ENCODE peak calls at places on chromosome 15, in eight cellular contexts. Z, A, V, I, U, X, Y and C are unnamed samples.

GRCh38 chr15:51770902-51771301 is 19.5 kb downstream of the TMOD2 start:
- DNase-seq in Z (no peak), A (no peak), V (no peak), I (no peak), U (no peak), X (no peak), Y (no peak), C (no peak)

GRCh38 chr15:69583627-69584026 is 131.0 kb downstream of the RPLP1 start:
- DNase-seq in Z (no peak), A (no peak), V (no peak), I (no peak), U (no peak), X (no peak), Y (no peak), C (no peak)

GRCh38 chr15:91853968-91854943 is 748 bp downstream of the SLCO3A1 start:
- DNase-seq in Z (peak; percentile 7), A (peak; percentile 62), V (peak; percentile 84), I (no peak), U (peak; percentile 42), X (peak; percentile 49), Y (no peak), C (peak; percentile 10)

GRCh38 chr15:89714775-89715174 is 24.2 kb downstream of the WDR93 start:
- DNase-seq in Z (peak; percentile 12), A (no peak), V (no peak), I (no peak), U (no peak), X (no peak), Y (no peak), C (no peak)

GRCh38 chr15:101795455-101795854 is 7.9 kb upstream of the OR4F6 start:
- DNase-seq in Z (peak; percentile 55), A (no peak), V (no peak), I (no peak), U (no peak), X (no peak), Y (no peak), C (peak; percentile 73)

GRCh38 chr15:31304736-31305365 is 21.8 kb upstream of the KLF13 start:
- DNase-seq in Z (no peak), A (no peak), V (peak; percentile 48), I (no peak), U (no peak), X (peak; percentile 9), Y (peak; percentile 14), C (no peak)

GRCh38 chr15:76059320-76060097 is at the start of gene TMEM266:
- DNase-seq in Z (peak; percentile 13), A (peak; percentile 36), V (peak; percentile 72), I (peak; percentile 52), U (peak; percentile 43), X (no peak), Y (no peak), C (peak; percentile 13)

GRCh38 chr15:60381148-60381788 is 16.5 kb downstream of the ANXA2 start:
- DNase-seq in Z (peak; percentile 53), A (no peak), V (no peak), I (no peak), U (no peak), X (no peak), Y (no peak), C (no peak)

GRCh38 chr15:31299588-31300207 is 26.9 kb upstream of the KLF13 start:
- DNase-seq in Z (no peak), A (no peak), V (peak; percentile 50), I (no peak), U (no peak), X (peak; percentile 4), Y (peak; percentile 13), C (no peak)

GRCh38 chr15:61266916-61267315 is 37.8 kb upstream of the RORA start:
- DNase-seq in Z (no peak), A (no peak), V (no peak), I (no peak), U (no peak), X (no peak), Y (no peak), C (no peak)

GRCh38 chr15:43270113-43270665 is 3.5 kb upstream of the TGM5 start:
- DNase-seq in Z (no peak), A (no peak), V (no peak), I (no peak), U (no peak), X (no peak), Y (no peak), C (no peak)

GRCh38 chr15:39785139-39785538 is 2.5 kb upstream of the FSIP1 start:
- DNase-seq in Z (no peak), A (no peak), V (no peak), I (no peak), U (no peak), X (no peak), Y (no peak), C (no peak)

GRCh38 chr15:25863067-25863967 is at the start of gene ATP10A:
- DNase-seq in Z (peak; percentile 17), A (no peak), V (peak; percentile 84), I (no peak), U (no peak), X (peak; percentile 49), Y (no peak), C (peak; percentile 57)

GRCh38 chr15:98999233-98999632 is 8.4 kb downstream of the PGPEP1L start:
- DNase-seq in Z (no peak), A (no peak), V (no peak), I (no peak), U (no peak), X (no peak), Y (no peak), C (no peak)

GRCh38 chr15:75809986-75810750 is 33.1 kb upstream of the UBE2Q2 start:
- DNase-seq in Z (peak; percentile 31), A (no peak), V (no peak), I (peak; percentile 38), U (peak; percentile 34), X (no peak), Y (no peak), C (peak; percentile 23)

GRCh38 chr15:66284276-66284675 is 9.1 kb upstream of the DIS3L start:
- DNase-seq in Z (no peak), A (no peak), V (no peak), I (no peak), U (no peak), X (no peak), Y (no peak), C (no peak)

GRCh38 chr15:70301396-70301795 is 203.7 kb upstream of the TLE3 start:
- DNase-seq in Z (no peak), A (no peak), V (no peak), I (no peak), U (peak; percentile 47), X (no peak), Y (no peak), C (no peak)

GRCh38 chr15:99973351-99973750 is 240.1 kb upstream of the LYSMD4 start:
- DNase-seq in Z (no peak), A (no peak), V (no peak), I (no peak), U (no peak), X (no peak), Y (no peak), C (no peak)

GRCh38 chr15:101121511-101122090 is 130.2 kb downstream of the CHSY1 start:
- DNase-seq in Z (peak; percentile 92), A (peak; percentile 75), V (peak; percentile 85), I (peak; percentile 18), U (peak; percentile 73), X (peak; percentile 20), Y (peak; percentile 41), C (peak; percentile 76)

GRCh38 chr15:84552896-84553295 is 47.9 kb upstream of the ZSCAN2 start:
- DNase-seq in Z (no peak), A (no peak), V (no peak), I (no peak), U (no peak), X (no peak), Y (no peak), C (peak; percentile 28)

GRCh38 chr15:52427804-52428203 is 100.9 kb downstream of the MYO5A start:
- DNase-seq in Z (peak; percentile 93), A (no peak), V (no peak), I (peak; percentile 11), U (no peak), X (no peak), Y (no peak), C (peak; percentile 66)

GRCh38 chr15:67244966-67245478 is 9.4 kb downstream of the AAGAB start:
- DNase-seq in Z (peak; percentile 59), A (no peak), V (no peak), I (no peak), U (no peak), X (no peak), Y (no peak), C (peak; percentile 25)

GRCh38 chr15:51917493-51917892 is 54.1 kb downstream of the LEO1 start:
- DNase-seq in Z (peak; percentile 34), A (no peak), V (peak; percentile 65), I (peak; percentile 17), U (no peak), X (no peak), Y (no peak), C (peak; percentile 29)

GRCh38 chr15:80588801-80589200 is 106.3 kb upstream of the ABHD17C start:
- DNase-seq in Z (peak; percentile 95), A (no peak), V (no peak), I (no peak), U (peak; percentile 35), X (no peak), Y (no peak), C (peak; percentile 82)

GRCh38 chr15:29825205-29825604 is 2.9 kb upstream of the TJP1 start:
- DNase-seq in Z (peak; percentile 63), A (no peak), V (no peak), I (peak; percentile 46), U (no peak), X (no peak), Y (no peak), C (no peak)

GRCh38 chr15:32861741-32862140 is 143.9 kb downstream of the GREM1 start:
- DNase-seq in Z (peak; percentile 89), A (peak; percentile 29), V (peak; percentile 71), I (peak; percentile 62), U (no peak), X (no peak), Y (no peak), C (peak; percentile 90)
- H3K4me3 ChIP-seq in Z (peak overlapping the region; percentile 3), A (no peak overlapping the region), V (no peak overlapping the region), I (peak overlapping the region; percentile 5), U (peak overlapping the region; percentile 17), X (no peak overlapping the region), Y (no peak overlapping the region), C (no peak overlapping the region)

DNA sequence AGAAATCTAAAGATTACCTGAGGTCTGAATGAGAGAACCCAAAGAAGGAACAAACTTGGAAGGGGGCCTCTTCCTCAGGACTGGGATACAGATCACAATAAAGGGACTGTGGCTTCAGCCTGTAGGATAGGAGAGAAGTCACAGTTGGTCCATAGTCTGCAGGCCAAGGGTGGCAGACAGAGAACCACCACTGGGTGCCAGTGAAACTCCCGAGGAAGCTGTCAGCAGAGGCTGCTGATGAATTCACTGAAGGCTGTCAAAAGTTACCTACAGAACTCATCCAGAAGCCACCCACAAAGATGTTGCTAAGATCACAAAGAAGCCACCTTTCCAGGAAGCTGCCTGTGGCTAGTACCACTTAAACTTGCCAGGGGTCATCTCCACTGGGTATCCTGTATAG is 78.5 kb downstream of the TMCO5A start:
- DNase-seq in Z (no peak), A (no peak), V (no peak), I (no peak), U (no peak), X (no peak), Y (no peak), C (no peak)
- TF ChIP-seq CTCF in Z (no peak), A (no peak), V (no peak), I (no peak), U (no peak), X (no peak), Y (no peak), C (no peak)

GRCh38 chr15:63603516-63603915 is 6.3 kb downstream of the FBXL22 start:
- DNase-seq in Z (no peak), A (no peak), V (no peak), I (no peak), U (no peak), X (no peak), Y (no peak), C (no peak)
- H3K4me3 ChIP-seq in Z (no peak overlapping the region), A (no peak overlapping the region), V (no peak overlapping the region), I (no peak overlapping the region), U (no peak overlapping the region), X (no peak overlapping the region), Y (no peak overlapping the region), C (no peak overlapping the region)

GRCh38 chr15:65086680-65087111 is 10.2 kb downstream of the KBTBD13 start:
- DNase-seq in Z (no peak), A (no peak), V (peak; percentile 51), I (no peak), U (no peak), X (no peak), Y (no peak), C (no peak)
- TF ChIP-seq CTCF in Z (peak; percentile 31), A (no peak), V (no peak), I (no peak), U (no peak), X (no peak), Y (no peak), C (peak; percentile 43)